ENCODE peak calls at places on chromosome 2, in five cellular contexts. U is fibroblast of lung, S is GM23248, P is neural progenitor cell, W is PC-9. J is an unnamed sample. For H3K36me3 and H3K4me1, the result is how much of the 10 kb centered on the place peaks cover.

GRCh38 chr2:219542931-219543595 is 546 bp downstream of the CHPF start:
- DNase-seq in U (peak), S (peak), P (peak), W (peak), J (peak)

GRCh38 chr2:232652505-232652851 is 19.1 kb downstream of the EFHD1 start:
- DNase-seq in U (no peak), S (peak), P (peak), W (no peak), J (no peak)

GRCh38 chr2:50582164-50582563 is 449.8 kb downstream of the NRXN1 start:
- DNase-seq in U (no peak), S (no peak), P (no peak), W (no peak), J (no peak)

GRCh38 chr2:136067897-136068540 is 49.9 kb downstream of the CXCR4 start:
- DNase-seq in U (no peak), S (no peak), P (no peak), W (no peak), J (no peak)

GRCh38 chr2:149221898-149222297 is 108.5 kb upstream of the LYPD6 start:
- DNase-seq in U (no peak), S (no peak), P (peak), W (no peak), J (no peak)

GRCh38 chr2:231709981-231710750 is 1.8 kb downstream of the PTMA start:
- DNase-seq in U (peak), S (peak), P (peak), W (peak), J (peak)

GRCh38 chr2:114661926-114662670 is 219.7 kb downstream of the DPP10 start:
- DNase-seq in U (no peak), S (peak), P (peak), W (no peak), J (no peak)

GRCh38 chr2:160306985-160307384 is 106.9 kb upstream of the ITGB6 start:
- DNase-seq in U (peak), S (peak), P (no peak), W (no peak), J (no peak)

GRCh38 chr2:25043241-25043867 is 1.5 kb downstream of the EFR3B start:
- DNase-seq in U (peak), S (peak), P (peak), W (peak), J (no peak)

GRCh38 chr2:240963065-240963375 is 35.4 kb upstream of the SNED1 start:
- DNase-seq in U (no peak), S (no peak), P (no peak), W (no peak), J (no peak)
- H3K4me2 ChIP-seq in U (no peak), S (no peak), P (no peak), W (no peak), J (no peak)

GRCh38 chr2:216149741-216150140 is 40.6 kb downstream of the XRCC5 start:
- DNase-seq in U (peak), S (peak), P (no peak), W (no peak), J (no peak)
- H3K36me3 ChIP-seq in U (under half), S (half or more), P (under half), W (half or more), J (half or more)

GRCh38 chr2:207144191-207144795 is 21.5 kb downstream of the KLF7 start:
- DNase-seq in U (no peak), S (no peak), P (no peak), W (no peak), J (no peak)

GRCh38 chr2:207142461-207142860 is 23.3 kb downstream of the KLF7 start:
- DNase-seq in U (no peak), S (peak), P (no peak), W (no peak), J (peak)

GRCh38 chr2:207143474-207144190 is 22.1 kb downstream of the KLF7 start:
- DNase-seq in U (peak), S (peak), P (peak), W (no peak), J (no peak)

GRCh38 chr2:207141381-207141780 is 24.4 kb downstream of the KLF7 start:
- DNase-seq in U (no peak), S (no peak), P (no peak), W (no peak), J (no peak)

GRCh38 chr2:207143131-207143473 is 22.6 kb downstream of the KLF7 start:
- DNase-seq in U (no peak), S (no peak), P (no peak), W (no peak), J (no peak)
- H3K4me1 ChIP-seq in U (under half), S (half or more), P (under half), W (under half), J (under half)

GRCh38 chr2:1742300-1742679 is 2.0 kb downstream of the PXDN start:
- DNase-seq in U (peak), S (no peak), P (no peak), W (no peak), J (no peak)
- H3K4me2 ChIP-seq in U (peak), S (peak), P (peak), W (peak), J (no peak)

GRCh38 chr2:65072181-65072970 is 16.2 kb downstream of the CEP68 start:
- DNase-seq in U (no peak), S (no peak), P (no peak), W (no peak), J (peak)
- H3K36me3 ChIP-seq in U (under half), S (under half), P (under half), W (under half), J (under half)

GRCh38 chr2:240794178-240794721 is 25.8 kb downstream of the KIF1A start:
- DNase-seq in U (no peak), S (no peak), P (no peak), W (no peak), J (no peak)
- H3K4me1 ChIP-seq in U (under half), S (under half), P (under half), W (under half), J (under half)

GRCh38 chr2:234243871-234244565 is 193.5 kb downstream of the SPP2 start:
- DNase-seq in U (no peak), S (peak), P (no peak), W (no peak), J (no peak)
- H3K4me2 ChIP-seq in U (peak), S (peak), P (no peak), W (peak), J (no peak)